ENCODE peak calls at places on chromosomes 3 and 15, in eight cellular contexts. One of them, this sample, is unnamed.
A peak's percentile ranks its signal among the peaks of the same experiment; 100 is the strongest.

GRCh38 chr15:61227269-61228024 is 1.7 kb downstream of the RORA start:
- DNase-seq in effector CD4-positive, alpha-beta T cell: no peak
- DNase-seq in T-cell: no peak
- DNase-seq in stimulated activated CD4-positive, alpha-beta T cell treated with anti-CD3 and anti-CD28 coated beads, Interleukin-12 subunit alpha, Interleukin-12 subunit beta, amount 100 ng/mL, for 4 hours: no peak
- DNase-seq in erythroblast: no peak
- DNase-seq in mesendoderm: peak; percentile 71
- DNase-seq in OCI-LY7: no peak
- DNase-seq in WTC11: peak; percentile 38
- DNase-seq in this sample: no peak

GRCh38 chr3:65871305-65872141 is 167.2 kb downstream of the MAGI1 start:
- DNase-seq in effector CD4-positive, alpha-beta T cell: no peak
- DNase-seq in T-cell: no peak
- DNase-seq in stimulated activated CD4-positive, alpha-beta T cell treated with anti-CD3 and anti-CD28 coated beads, Interleukin-12 subunit alpha, Interleukin-12 subunit beta, amount 100 ng/mL, for 4 hours: no peak
- DNase-seq in erythroblast: no peak
- DNase-seq in mesendoderm: no peak
- DNase-seq in OCI-LY7: no peak
- DNase-seq in WTC11: no peak
- DNase-seq in this sample: no peak

GRCh38 chr3:36175113-36175812 is 205.0 kb upstream of the STAC start:
- DNase-seq in effector CD4-positive, alpha-beta T cell: no peak
- DNase-seq in T-cell: no peak
- DNase-seq in stimulated activated CD4-positive, alpha-beta T cell treated with anti-CD3 and anti-CD28 coated beads, Interleukin-12 subunit alpha, Interleukin-12 subunit beta, amount 100 ng/mL, for 4 hours: no peak
- DNase-seq in erythroblast: no peak
- DNase-seq in mesendoderm: no peak
- DNase-seq in OCI-LY7: no peak
- DNase-seq in WTC11: no peak
- DNase-seq in this sample: no peak

GRCh38 chr3:123071146-123071545 is 4.3 kb downstream of the PDIA5 start:
- DNase-seq in effector CD4-positive, alpha-beta T cell: no peak
- DNase-seq in T-cell: no peak
- DNase-seq in stimulated activated CD4-positive, alpha-beta T cell treated with anti-CD3 and anti-CD28 coated beads, Interleukin-12 subunit alpha, Interleukin-12 subunit beta, amount 100 ng/mL, for 4 hours: no peak
- DNase-seq in erythroblast: no peak
- DNase-seq in mesendoderm: peak; percentile 82
- DNase-seq in OCI-LY7: peak; percentile 8
- DNase-seq in WTC11: peak; percentile 46
- DNase-seq in this sample: no peak

GRCh38 chr3:28860307-28860706 is 420.6 kb upstream of the RBMS3 start:
- DNase-seq in effector CD4-positive, alpha-beta T cell: no peak
- DNase-seq in T-cell: no peak
- DNase-seq in stimulated activated CD4-positive, alpha-beta T cell treated with anti-CD3 and anti-CD28 coated beads, Interleukin-12 subunit alpha, Interleukin-12 subunit beta, amount 100 ng/mL, for 4 hours: no peak
- DNase-seq in erythroblast: no peak
- DNase-seq in mesendoderm: no peak
- DNase-seq in OCI-LY7: no peak
- DNase-seq in WTC11: no peak
- DNase-seq in this sample: peak; percentile 27

GRCh38 chr15:51647128-51647562 is 24.6 kb upstream of the DMXL2 start:
- DNase-seq in effector CD4-positive, alpha-beta T cell: no peak
- DNase-seq in T-cell: no peak
- DNase-seq in stimulated activated CD4-positive, alpha-beta T cell treated with anti-CD3 and anti-CD28 coated beads, Interleukin-12 subunit alpha, Interleukin-12 subunit beta, amount 100 ng/mL, for 4 hours: no peak
- DNase-seq in erythroblast: peak; percentile 92
- DNase-seq in mesendoderm: no peak
- DNase-seq in OCI-LY7: peak; percentile 3
- DNase-seq in WTC11: no peak
- DNase-seq in this sample: no peak

GRCh38 chr3:188772886-188773285 is 398.9 kb upstream of the TPRG1 start:
- DNase-seq in effector CD4-positive, alpha-beta T cell: no peak
- DNase-seq in T-cell: no peak
- DNase-seq in stimulated activated CD4-positive, alpha-beta T cell treated with anti-CD3 and anti-CD28 coated beads, Interleukin-12 subunit alpha, Interleukin-12 subunit beta, amount 100 ng/mL, for 4 hours: no peak
- DNase-seq in erythroblast: no peak
- DNase-seq in mesendoderm: no peak
- DNase-seq in OCI-LY7: no peak
- DNase-seq in WTC11: no peak
- DNase-seq in this sample: no peak

GRCh38 chr3:195540526-195540925 is 2.6 kb downstream of the PPP1R2 start:
- DNase-seq in effector CD4-positive, alpha-beta T cell: no peak
- DNase-seq in T-cell: no peak
- DNase-seq in stimulated activated CD4-positive, alpha-beta T cell treated with anti-CD3 and anti-CD28 coated beads, Interleukin-12 subunit alpha, Interleukin-12 subunit beta, amount 100 ng/mL, for 4 hours: no peak
- DNase-seq in erythroblast: no peak
- DNase-seq in mesendoderm: no peak
- DNase-seq in OCI-LY7: peak; percentile 48
- DNase-seq in WTC11: no peak
- DNase-seq in this sample: no peak

GRCh38 chr3:140629351-140630137 is 48.3 kb upstream of the TRIM42 start:
- DNase-seq in effector CD4-positive, alpha-beta T cell: no peak
- DNase-seq in T-cell: no peak
- DNase-seq in stimulated activated CD4-positive, alpha-beta T cell treated with anti-CD3 and anti-CD28 coated beads, Interleukin-12 subunit alpha, Interleukin-12 subunit beta, amount 100 ng/mL, for 4 hours: no peak
- DNase-seq in erythroblast: no peak
- DNase-seq in mesendoderm: peak; percentile 58
- DNase-seq in OCI-LY7: no peak
- DNase-seq in WTC11: no peak
- DNase-seq in this sample: no peak

GRCh38 chr3:171873561-171873960 is 30.4 kb downstream of the TMEM212 start:
- DNase-seq in effector CD4-positive, alpha-beta T cell: no peak
- DNase-seq in T-cell: no peak
- DNase-seq in stimulated activated CD4-positive, alpha-beta T cell treated with anti-CD3 and anti-CD28 coated beads, Interleukin-12 subunit alpha, Interleukin-12 subunit beta, amount 100 ng/mL, for 4 hours: no peak
- DNase-seq in erythroblast: no peak
- DNase-seq in mesendoderm: no peak
- DNase-seq in OCI-LY7: no peak
- DNase-seq in WTC11: no peak
- DNase-seq in this sample: no peak

GRCh38 chr3:36965440-36965839 is 20.6 kb upstream of the TRANK1 start:
- DNase-seq in effector CD4-positive, alpha-beta T cell: no peak
- DNase-seq in T-cell: no peak
- DNase-seq in stimulated activated CD4-positive, alpha-beta T cell treated with anti-CD3 and anti-CD28 coated beads, Interleukin-12 subunit alpha, Interleukin-12 subunit beta, amount 100 ng/mL, for 4 hours: no peak
- DNase-seq in erythroblast: no peak
- DNase-seq in mesendoderm: peak; percentile 97
- DNase-seq in OCI-LY7: no peak
- DNase-seq in WTC11: peak; percentile 24
- DNase-seq in this sample: no peak

GRCh38 chr3:197801801-197802504 is 10.9 kb downstream of the LRCH3 start:
- DNase-seq in effector CD4-positive, alpha-beta T cell: peak; percentile 19
- DNase-seq in T-cell: peak; percentile 28
- DNase-seq in stimulated activated CD4-positive, alpha-beta T cell treated with anti-CD3 and anti-CD28 coated beads, Interleukin-12 subunit alpha, Interleukin-12 subunit beta, amount 100 ng/mL, for 4 hours: no peak
- DNase-seq in erythroblast: peak; percentile 32
- DNase-seq in mesendoderm: peak; percentile 24
- DNase-seq in OCI-LY7: peak; percentile 57
- DNase-seq in WTC11: no peak
- DNase-seq in this sample: no peak

GRCh38 chr3:40841570-40842109 is 316.9 kb downstream of the ZNF621 start:
- DNase-seq in effector CD4-positive, alpha-beta T cell: no peak
- DNase-seq in T-cell: no peak
- DNase-seq in stimulated activated CD4-positive, alpha-beta T cell treated with anti-CD3 and anti-CD28 coated beads, Interleukin-12 subunit alpha, Interleukin-12 subunit beta, amount 100 ng/mL, for 4 hours: no peak
- DNase-seq in erythroblast: no peak
- DNase-seq in mesendoderm: no peak
- DNase-seq in OCI-LY7: no peak
- DNase-seq in WTC11: no peak
- DNase-seq in this sample: no peak

GRCh38 chr3:55202320-55202719 is 274.5 kb upstream of the LRTM1 start:
- DNase-seq in effector CD4-positive, alpha-beta T cell: no peak
- DNase-seq in T-cell: no peak
- DNase-seq in stimulated activated CD4-positive, alpha-beta T cell treated with anti-CD3 and anti-CD28 coated beads, Interleukin-12 subunit alpha, Interleukin-12 subunit beta, amount 100 ng/mL, for 4 hours: no peak
- DNase-seq in erythroblast: no peak
- DNase-seq in mesendoderm: no peak
- DNase-seq in OCI-LY7: no peak
- DNase-seq in WTC11: no peak
- DNase-seq in this sample: no peak

GRCh38 chr3:105365171-105365535 is 1.6 kb upstream of the ALCAM start:
- DNase-seq in effector CD4-positive, alpha-beta T cell: no peak
- DNase-seq in T-cell: no peak
- DNase-seq in stimulated activated CD4-positive, alpha-beta T cell treated with anti-CD3 and anti-CD28 coated beads, Interleukin-12 subunit alpha, Interleukin-12 subunit beta, amount 100 ng/mL, for 4 hours: no peak
- DNase-seq in erythroblast: no peak
- DNase-seq in mesendoderm: peak; percentile 50
- DNase-seq in OCI-LY7: no peak
- DNase-seq in WTC11: no peak
- DNase-seq in this sample: no peak

GRCh38 chr15:69660114-69660513 is 207.5 kb downstream of the RPLP1 start:
- DNase-seq in effector CD4-positive, alpha-beta T cell: no peak
- DNase-seq in T-cell: no peak
- DNase-seq in stimulated activated CD4-positive, alpha-beta T cell treated with anti-CD3 and anti-CD28 coated beads, Interleukin-12 subunit alpha, Interleukin-12 subunit beta, amount 100 ng/mL, for 4 hours: no peak
- DNase-seq in erythroblast: no peak
- DNase-seq in mesendoderm: no peak
- DNase-seq in OCI-LY7: no peak
- DNase-seq in WTC11: no peak
- DNase-seq in this sample: no peak

GRCh38 chr15:42151012-42151615 is 5.3 kb downstream of the PLA2G4F start:
- DNase-seq in effector CD4-positive, alpha-beta T cell: no peak
- DNase-seq in T-cell: no peak
- DNase-seq in stimulated activated CD4-positive, alpha-beta T cell treated with anti-CD3 and anti-CD28 coated beads, Interleukin-12 subunit alpha, Interleukin-12 subunit beta, amount 100 ng/mL, for 4 hours: no peak
- DNase-seq in erythroblast: no peak
- DNase-seq in mesendoderm: no peak
- DNase-seq in OCI-LY7: no peak
- DNase-seq in WTC11: no peak
- DNase-seq in this sample: no peak

GRCh38 chr3:17158941-17159682 is 274.4 kb downstream of the PLCL2 start:
- DNase-seq in effector CD4-positive, alpha-beta T cell: no peak
- DNase-seq in T-cell: no peak
- DNase-seq in stimulated activated CD4-positive, alpha-beta T cell treated with anti-CD3 and anti-CD28 coated beads, Interleukin-12 subunit alpha, Interleukin-12 subunit beta, amount 100 ng/mL, for 4 hours: no peak
- DNase-seq in erythroblast: no peak
- DNase-seq in mesendoderm: no peak
- DNase-seq in OCI-LY7: no peak
- DNase-seq in WTC11: no peak
- DNase-seq in this sample: no peak